ENCODE peak calls at places on chromosomes 11 and 22, in eight cellular contexts. One of them, this sample, is unnamed.

GRCh38 chr11:31254411-31254810 is 115.1 kb downstream of the DCDC1 start:
- DNase-seq in cardiac muscle cell: peak; percentile 48
- DNase-seq in naive thymus-derived CD4-positive, alpha-beta T cell: no peak
- DNase-seq in prostate gland: peak; percentile 29
- DNase-seq in colonic mucosa: no peak
- DNase-seq in SK-N-MC: no peak
- DNase-seq in GM23338: no peak
- DNase-seq in pancreas: no peak
- DNase-seq in this sample: no peak

GRCh38 chr11:17760102-17761029 is 25.8 kb downstream of the KCNC1 start:
- DNase-seq in colonic mucosa: peak; percentile 66
- DNase-seq in prostate gland: peak; percentile 17
- DNase-seq in SK-N-MC: no peak
- DNase-seq in cardiac muscle cell: peak; percentile 55
- DNase-seq in naive thymus-derived CD4-positive, alpha-beta T cell: no peak
- DNase-seq in pancreas: peak; percentile 33
- DNase-seq in GM23338: peak; percentile 92
- DNase-seq in this sample: no peak

GRCh38 chr11:31643831-31644230 is 134.3 kb downstream of the ELP4 start:
- DNase-seq in colonic mucosa: no peak
- DNase-seq in cardiac muscle cell: peak; percentile 42
- DNase-seq in SK-N-MC: no peak
- DNase-seq in GM23338: no peak
- DNase-seq in prostate gland: no peak
- DNase-seq in pancreas: no peak
- DNase-seq in naive thymus-derived CD4-positive, alpha-beta T cell: no peak
- DNase-seq in this sample: no peak

GRCh38 chr11:119433369-119433749 is 10.4 kb upstream of the THY1 start:
- DNase-seq in pancreas: no peak
- DNase-seq in GM23338: no peak
- DNase-seq in naive thymus-derived CD4-positive, alpha-beta T cell: no peak
- DNase-seq in prostate gland: no peak
- DNase-seq in colonic mucosa: no peak
- DNase-seq in cardiac muscle cell: peak; percentile 33
- DNase-seq in SK-N-MC: no peak
- DNase-seq in this sample: no peak

GRCh38 chr22:39731881-39732555 is 161.5 kb downstream of the CACNA1I start:
- DNase-seq in cardiac muscle cell: no peak
- DNase-seq in GM23338: peak; percentile 35
- DNase-seq in colonic mucosa: no peak
- DNase-seq in naive thymus-derived CD4-positive, alpha-beta T cell: no peak
- DNase-seq in pancreas: no peak
- DNase-seq in prostate gland: no peak
- DNase-seq in SK-N-MC: no peak
- DNase-seq in this sample: no peak

GRCh38 chr22:40178417-40179409 is 988 bp downstream of the TNRC6B start:
- DNase-seq in cardiac muscle cell: peak; percentile 59
- DNase-seq in colonic mucosa: peak; percentile 71
- DNase-seq in naive thymus-derived CD4-positive, alpha-beta T cell: peak; percentile 15
- DNase-seq in pancreas: peak; percentile 41
- DNase-seq in GM23338: peak; percentile 80
- DNase-seq in prostate gland: peak; percentile 33
- DNase-seq in SK-N-MC: peak; percentile 52
- DNase-seq in this sample: peak; percentile 64

GRCh38 chr11:413120-414081 is 1.4 kb downstream of the SIGIRR start:
- DNase-seq in GM23338: no peak
- DNase-seq in pancreas: no peak
- DNase-seq in colonic mucosa: no peak
- DNase-seq in naive thymus-derived CD4-positive, alpha-beta T cell: no peak
- DNase-seq in prostate gland: no peak
- DNase-seq in cardiac muscle cell: no peak
- DNase-seq in SK-N-MC: no peak
- DNase-seq in this sample: no peak

GRCh38 chr11:23988381-23989006 is 508.4 kb upstream of the LUZP2 start:
- DNase-seq in SK-N-MC: no peak
- DNase-seq in naive thymus-derived CD4-positive, alpha-beta T cell: no peak
- DNase-seq in prostate gland: no peak
- DNase-seq in colonic mucosa: no peak
- DNase-seq in cardiac muscle cell: peak; percentile 57
- DNase-seq in GM23338: no peak
- DNase-seq in pancreas: no peak
- DNase-seq in this sample: no peak

GRCh38 chr11:71580057-71581003 is 2.3 kb downstream of the KRTAP5-11 start:
- DNase-seq in SK-N-MC: peak; percentile 24
- DNase-seq in GM23338: peak; percentile 83
- DNase-seq in naive thymus-derived CD4-positive, alpha-beta T cell: no peak
- DNase-seq in colonic mucosa: peak; percentile 69
- DNase-seq in cardiac muscle cell: peak; percentile 88
- DNase-seq in pancreas: peak; percentile 75
- DNase-seq in prostate gland: peak; percentile 79
- DNase-seq in this sample: peak; percentile 10

GRCh38 chr11:77151804-77152513 is 23.9 kb downstream of the MYO7A start:
- DNase-seq in prostate gland: no peak
- DNase-seq in pancreas: no peak
- DNase-seq in SK-N-MC: no peak
- DNase-seq in cardiac muscle cell: peak; percentile 70
- DNase-seq in naive thymus-derived CD4-positive, alpha-beta T cell: peak; percentile 20
- DNase-seq in colonic mucosa: no peak
- DNase-seq in GM23338: no peak
- DNase-seq in this sample: peak; percentile 58

GRCh38 chr11:67119577-67120391 is 721 bp downstream of the KDM2A start:
- DNase-seq in pancreas: peak; percentile 41
- DNase-seq in prostate gland: peak; percentile 17
- DNase-seq in GM23338: peak; percentile 44
- DNase-seq in colonic mucosa: peak; percentile 61
- DNase-seq in SK-N-MC: no peak
- DNase-seq in cardiac muscle cell: peak; percentile 8
- DNase-seq in naive thymus-derived CD4-positive, alpha-beta T cell: peak; percentile 23
- DNase-seq in this sample: peak; percentile 27

GRCh38 chr22:45535400-45535799 is 32.7 kb downstream of the FBLN1 start:
- DNase-seq in GM23338: no peak
- DNase-seq in prostate gland: no peak
- DNase-seq in pancreas: no peak
- DNase-seq in colonic mucosa: no peak
- DNase-seq in naive thymus-derived CD4-positive, alpha-beta T cell: no peak
- DNase-seq in cardiac muscle cell: no peak
- DNase-seq in SK-N-MC: no peak
- DNase-seq in this sample: no peak

GRCh38 chr22:20058989-20059770 is 20.9 kb upstream of the DGCR8 start:
- DNase-seq in GM23338: no peak
- DNase-seq in SK-N-MC: no peak
- DNase-seq in colonic mucosa: no peak
- DNase-seq in cardiac muscle cell: peak; percentile 71
- DNase-seq in pancreas: no peak
- DNase-seq in prostate gland: no peak
- DNase-seq in naive thymus-derived CD4-positive, alpha-beta T cell: no peak
- DNase-seq in this sample: no peak
- H3K36me3 ChIP-seq in GM23338: no peaks in the 10 kb centered on the region
- H3K36me3 ChIP-seq in SK-N-MC: no peaks in the 10 kb centered on the region
- H3K36me3 ChIP-seq in colonic mucosa: no peaks in the 10 kb centered on the region
- H3K36me3 ChIP-seq in cardiac muscle cell: no peaks in the 10 kb centered on the region
- H3K36me3 ChIP-seq in pancreas: no peaks in the 10 kb centered on the region
- H3K36me3 ChIP-seq in prostate gland: no peaks in the 10 kb centered on the region
- H3K36me3 ChIP-seq in naive thymus-derived CD4-positive, alpha-beta T cell: peaks cover 4% of the 10 kb centered on the region
- H3K36me3 ChIP-seq in this sample: peaks cover 53% of the 10 kb centered on the region

GRCh38 chr22:31619611-31620300 is 42.3 kb downstream of the PISD start:
- DNase-seq in naive thymus-derived CD4-positive, alpha-beta T cell: no peak
- DNase-seq in colonic mucosa: no peak
- DNase-seq in pancreas: no peak
- DNase-seq in SK-N-MC: no peak
- DNase-seq in GM23338: no peak
- DNase-seq in cardiac muscle cell: no peak
- DNase-seq in prostate gland: no peak
- DNase-seq in this sample: no peak
- H3K36me3 ChIP-seq in naive thymus-derived CD4-positive, alpha-beta T cell: no peaks in the 10 kb centered on the region
- H3K36me3 ChIP-seq in colonic mucosa: peaks cover 3% of the 10 kb centered on the region
- H3K36me3 ChIP-seq in pancreas: no peaks in the 10 kb centered on the region
- H3K36me3 ChIP-seq in SK-N-MC: peaks cover 9% of the 10 kb centered on the region
- H3K36me3 ChIP-seq in GM23338: no peaks in the 10 kb centered on the region
- H3K36me3 ChIP-seq in cardiac muscle cell: peaks cover 9% of the 10 kb centered on the region
- H3K36me3 ChIP-seq in prostate gland: no peaks in the 10 kb centered on the region
- H3K36me3 ChIP-seq in this sample: peaks cover 33% of the 10 kb centered on the region

GRCh38 chr22:21764038-21764804 is 28.6 kb upstream of the YPEL1 start:
- DNase-seq in pancreas: no peak
- DNase-seq in SK-N-MC: no peak
- DNase-seq in prostate gland: no peak
- DNase-seq in colonic mucosa: no peak
- DNase-seq in cardiac muscle cell: no peak
- DNase-seq in GM23338: no peak
- DNase-seq in naive thymus-derived CD4-positive, alpha-beta T cell: no peak
- DNase-seq in this sample: no peak
- H3K36me3 ChIP-seq in pancreas: peaks cover 5% of the 10 kb centered on the region
- H3K36me3 ChIP-seq in SK-N-MC: peaks cover 62% of the 10 kb centered on the region
- H3K36me3 ChIP-seq in prostate gland: peaks cover 5% of the 10 kb centered on the region
- H3K36me3 ChIP-seq in colonic mucosa: peaks cover 4% of the 10 kb centered on the region
- H3K36me3 ChIP-seq in cardiac muscle cell: peaks cover 59% of the 10 kb centered on the region
- H3K36me3 ChIP-seq in GM23338: peaks cover 40% of the 10 kb centered on the region
- H3K36me3 ChIP-seq in naive thymus-derived CD4-positive, alpha-beta T cell: peaks cover 30% of the 10 kb centered on the region
- H3K36me3 ChIP-seq in this sample: peaks cover 47% of the 10 kb centered on the region

DNA sequence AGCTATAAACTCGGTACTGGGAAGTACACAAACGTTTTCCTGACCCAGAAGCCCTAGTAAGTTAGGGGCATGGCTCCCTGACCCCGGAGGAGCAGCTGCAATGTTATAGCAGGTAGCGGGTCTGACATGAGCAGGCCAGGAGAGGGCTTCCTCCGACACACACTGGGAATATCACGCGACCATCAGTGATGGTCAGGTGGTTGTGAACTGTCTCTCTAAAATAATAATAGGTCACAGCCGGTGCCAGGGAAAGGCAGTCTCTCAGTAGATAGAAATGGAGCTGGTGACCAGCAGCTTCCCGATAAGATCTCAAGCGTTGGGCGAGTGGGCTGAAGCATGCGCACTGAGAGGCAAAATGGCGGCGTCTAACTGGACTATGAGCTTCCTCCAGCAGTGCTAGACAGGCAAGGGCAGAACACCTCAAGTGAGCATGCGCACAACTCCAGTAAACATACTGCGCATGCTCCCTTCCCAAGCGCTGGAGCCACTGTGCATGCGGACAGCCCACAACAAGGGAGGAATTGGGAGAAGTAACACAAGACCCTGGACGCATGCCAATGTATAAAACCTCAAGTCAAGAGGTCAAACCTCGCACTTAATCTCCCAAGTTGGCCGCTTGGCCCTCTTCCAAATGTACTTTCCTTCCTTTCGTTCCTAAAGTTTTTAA is 22.3 kb upstream of the TESMIN start:
- DNase-seq in cardiac muscle cell: no peak
- DNase-seq in naive thymus-derived CD4-positive, alpha-beta T cell: no peak
- DNase-seq in GM23338: no peak
- DNase-seq in prostate gland: no peak
- DNase-seq in SK-N-MC: no peak
- DNase-seq in pancreas: no peak
- DNase-seq in colonic mucosa: no peak
- DNase-seq in this sample: no peak
- H3K36me3 ChIP-seq in cardiac muscle cell: no peaks in the 10 kb centered on the region
- H3K36me3 ChIP-seq in naive thymus-derived CD4-positive, alpha-beta T cell: peaks cover 24% of the 10 kb centered on the region
- H3K36me3 ChIP-seq in GM23338: no peaks in the 10 kb centered on the region
- H3K36me3 ChIP-seq in prostate gland: peaks cover 7% of the 10 kb centered on the region
- H3K36me3 ChIP-seq in SK-N-MC: peaks cover 89% of the 10 kb centered on the region
- H3K36me3 ChIP-seq in pancreas: peaks cover 5% of the 10 kb centered on the region
- H3K36me3 ChIP-seq in colonic mucosa: peaks cover 49% of the 10 kb centered on the region
- H3K36me3 ChIP-seq in this sample: peaks cover 65% of the 10 kb centered on the region

GRCh38 chr11:134176284-134176683 is 47.5 kb downstream of the NCAPD3 start:
- DNase-seq in cardiac muscle cell: no peak
- DNase-seq in SK-N-MC: no peak
- DNase-seq in prostate gland: no peak
- DNase-seq in GM23338: no peak
- DNase-seq in pancreas: no peak
- DNase-seq in naive thymus-derived CD4-positive, alpha-beta T cell: no peak
- DNase-seq in colonic mucosa: no peak
- DNase-seq in this sample: no peak
- H3K36me3 ChIP-seq in cardiac muscle cell: peaks cover 9% of the 10 kb centered on the region
- H3K36me3 ChIP-seq in SK-N-MC: peaks cover 97% of the 10 kb centered on the region
- H3K36me3 ChIP-seq in prostate gland: no peaks in the 10 kb centered on the region
- H3K36me3 ChIP-seq in GM23338: peaks cover 62% of the 10 kb centered on the region
- H3K36me3 ChIP-seq in pancreas: no peaks in the 10 kb centered on the region
- H3K36me3 ChIP-seq in naive thymus-derived CD4-positive, alpha-beta T cell: peaks cover 3% of the 10 kb centered on the region
- H3K36me3 ChIP-seq in colonic mucosa: no peaks in the 10 kb centered on the region
- H3K36me3 ChIP-seq in this sample: peaks cover 49% of the 10 kb centered on the region

GRCh38 chr11:129910360-129910759 is 15.0 kb upstream of the NFRKB start:
- DNase-seq in GM23338: peak; percentile 34
- DNase-seq in naive thymus-derived CD4-positive, alpha-beta T cell: no peak
- DNase-seq in pancreas: no peak
- DNase-seq in colonic mucosa: no peak
- DNase-seq in prostate gland: no peak
- DNase-seq in cardiac muscle cell: no peak
- DNase-seq in SK-N-MC: no peak
- DNase-seq in this sample: no peak
- H3K36me3 ChIP-seq in GM23338: peaks cover 18% of the 10 kb centered on the region
- H3K36me3 ChIP-seq in naive thymus-derived CD4-positive, alpha-beta T cell: peaks cover 3% of the 10 kb centered on the region
- H3K36me3 ChIP-seq in pancreas: no peaks in the 10 kb centered on the region
- H3K36me3 ChIP-seq in colonic mucosa: no peaks in the 10 kb centered on the region
- H3K36me3 ChIP-seq in prostate gland: no peaks in the 10 kb centered on the region
- H3K36me3 ChIP-seq in cardiac muscle cell: peaks cover 3% of the 10 kb centered on the region
- H3K36me3 ChIP-seq in SK-N-MC: peaks cover 34% of the 10 kb centered on the region
- H3K36me3 ChIP-seq in this sample: peaks cover 23% of the 10 kb centered on the region

GRCh38 chr11:111743700-111744099 is 22.5 kb downstream of the PPP2R1B start:
- DNase-seq in GM23338: no peak
- DNase-seq in cardiac muscle cell: no peak
- DNase-seq in colonic mucosa: no peak
- DNase-seq in prostate gland: no peak
- DNase-seq in naive thymus-derived CD4-positive, alpha-beta T cell: no peak
- DNase-seq in pancreas: no peak
- DNase-seq in SK-N-MC: no peak
- DNase-seq in this sample: no peak
- H3K36me3 ChIP-seq in GM23338: peaks cover 55% of the 10 kb centered on the region
- H3K36me3 ChIP-seq in cardiac muscle cell: peaks cover 3% of the 10 kb centered on the region
- H3K36me3 ChIP-seq in colonic mucosa: peaks cover 9% of the 10 kb centered on the region
- H3K36me3 ChIP-seq in prostate gland: no peaks in the 10 kb centered on the region
- H3K36me3 ChIP-seq in naive thymus-derived CD4-positive, alpha-beta T cell: peaks cover 9% of the 10 kb centered on the region
- H3K36me3 ChIP-seq in pancreas: no peaks in the 10 kb centered on the region
- H3K36me3 ChIP-seq in SK-N-MC: peaks cover 74% of the 10 kb centered on the region
- H3K36me3 ChIP-seq in this sample: peaks cover 60% of the 10 kb centered on the region

DNA sequence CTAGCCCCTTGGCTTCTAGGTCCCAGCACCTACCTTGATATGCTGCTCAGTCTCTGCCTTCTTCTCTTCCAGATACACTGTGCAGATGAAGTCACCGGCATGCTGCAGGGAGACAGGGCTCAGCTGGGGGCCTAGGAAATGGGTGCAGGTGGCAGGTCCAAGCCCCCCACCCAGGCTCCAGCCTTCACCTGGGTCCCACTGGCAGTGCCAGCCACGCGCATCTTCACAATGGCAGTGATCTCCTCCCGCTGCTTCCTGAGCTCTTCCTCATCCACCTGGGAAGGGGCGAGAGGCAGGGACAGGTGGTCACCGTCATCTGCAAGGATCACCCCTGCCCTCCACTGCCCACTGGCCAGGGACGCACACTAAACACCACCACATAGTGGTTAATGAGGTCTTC is 21.1 kb upstream of the PDE2A start:
- DNase-seq in cardiac muscle cell: no peak
- DNase-seq in prostate gland: no peak
- DNase-seq in naive thymus-derived CD4-positive, alpha-beta T cell: no peak
- DNase-seq in SK-N-MC: no peak
- DNase-seq in pancreas: no peak
- DNase-seq in colonic mucosa: no peak
- DNase-seq in GM23338: no peak
- DNase-seq in this sample: no peak
- H3K36me3 ChIP-seq in cardiac muscle cell: peaks cover 46% of the 10 kb centered on the region
- H3K36me3 ChIP-seq in prostate gland: peaks cover 18% of the 10 kb centered on the region
- H3K36me3 ChIP-seq in naive thymus-derived CD4-positive, alpha-beta T cell: peaks cover 37% of the 10 kb centered on the region
- H3K36me3 ChIP-seq in SK-N-MC: peaks cover 13% of the 10 kb centered on the region
- H3K36me3 ChIP-seq in pancreas: peaks cover 8% of the 10 kb centered on the region
- H3K36me3 ChIP-seq in colonic mucosa: peaks cover 41% of the 10 kb centered on the region
- H3K36me3 ChIP-seq in GM23338: no peaks in the 10 kb centered on the region
- H3K36me3 ChIP-seq in this sample: peaks cover 95% of the 10 kb centered on the region

GRCh38 chr11:61496602-61497400 is 11.7 kb upstream of the LRRC10B start:
- DNase-seq in prostate gland: no peak
- DNase-seq in GM23338: no peak
- DNase-seq in naive thymus-derived CD4-positive, alpha-beta T cell: no peak
- DNase-seq in pancreas: no peak
- DNase-seq in SK-N-MC: no peak
- DNase-seq in cardiac muscle cell: no peak
- DNase-seq in colonic mucosa: no peak
- DNase-seq in this sample: no peak
- H3K36me3 ChIP-seq in prostate gland: no peaks in the 10 kb centered on the region
- H3K36me3 ChIP-seq in GM23338: no peaks in the 10 kb centered on the region
- H3K36me3 ChIP-seq in naive thymus-derived CD4-positive, alpha-beta T cell: no peaks in the 10 kb centered on the region
- H3K36me3 ChIP-seq in pancreas: no peaks in the 10 kb centered on the region
- H3K36me3 ChIP-seq in SK-N-MC: no peaks in the 10 kb centered on the region
- H3K36me3 ChIP-seq in cardiac muscle cell: no peaks in the 10 kb centered on the region
- H3K36me3 ChIP-seq in colonic mucosa: no peaks in the 10 kb centered on the region
- H3K36me3 ChIP-seq in this sample: no peaks in the 10 kb centered on the region